ENCODE peak calls at places on chromosomes 5 and 9, in four cellular contexts. Y, D, N and E are unnamed samples. For H3K4me1 and H3K9me3, the result is how much of the 10 kb centered on the place peaks cover.

GRCh38 chr5:157511656-157512644 is 51.9 kb downstream of the NIPAL4 start:
- DNase-seq in D (peak), Y (peak), N (peak), E (no peak)

GRCh38 chr9:33737811-33738606 is 57.4 kb upstream of the PRSS3 start:
- DNase-seq in D (peak), N (peak), Y (no peak), E (no peak)

GRCh38 chr5:163841-164240 is 27.5 kb upstream of the LRRC14B start:
- DNase-seq in Y (no peak), N (no peak), D (no peak), E (no peak)

GRCh38 chr9:83379045-83379444 is 159.2 kb downstream of the FRMD3 start:
- DNase-seq in D (no peak), Y (no peak), N (no peak), E (no peak)

GRCh38 chr9:101966706-101967105 is 228.3 kb upstream of the GRIN3A start:
- DNase-seq in N (no peak), D (no peak), Y (no peak), E (no peak)

GRCh38 chr9:114377046-114377445 is 10.7 kb downstream of the AKNA start:
- DNase-seq in Y (no peak), N (no peak), D (no peak), E (no peak)

GRCh38 chr5:154157483-154158378 is 32.8 kb upstream of the GALNT10 start:
- DNase-seq in N (no peak), D (peak), Y (no peak), E (no peak)

GRCh38 chr9:122567901-122568300 is 15.0 kb downstream of the OR1N2 start:
- DNase-seq in D (no peak), N (no peak), Y (no peak), E (no peak)

GRCh38 chr9:105127863-105128220 is 116.6 kb upstream of the SLC44A1 start:
- DNase-seq in D (peak), N (no peak), Y (peak), E (peak)

GRCh38 chr5:76427481-76428140 is 24.5 kb downstream of the IQGAP2 start:
- DNase-seq in Y (no peak), N (no peak), D (no peak), E (no peak)
- H3K4me1 ChIP-seq in Y (under half), N (under half), D (under half), E (under half)

DNA sequence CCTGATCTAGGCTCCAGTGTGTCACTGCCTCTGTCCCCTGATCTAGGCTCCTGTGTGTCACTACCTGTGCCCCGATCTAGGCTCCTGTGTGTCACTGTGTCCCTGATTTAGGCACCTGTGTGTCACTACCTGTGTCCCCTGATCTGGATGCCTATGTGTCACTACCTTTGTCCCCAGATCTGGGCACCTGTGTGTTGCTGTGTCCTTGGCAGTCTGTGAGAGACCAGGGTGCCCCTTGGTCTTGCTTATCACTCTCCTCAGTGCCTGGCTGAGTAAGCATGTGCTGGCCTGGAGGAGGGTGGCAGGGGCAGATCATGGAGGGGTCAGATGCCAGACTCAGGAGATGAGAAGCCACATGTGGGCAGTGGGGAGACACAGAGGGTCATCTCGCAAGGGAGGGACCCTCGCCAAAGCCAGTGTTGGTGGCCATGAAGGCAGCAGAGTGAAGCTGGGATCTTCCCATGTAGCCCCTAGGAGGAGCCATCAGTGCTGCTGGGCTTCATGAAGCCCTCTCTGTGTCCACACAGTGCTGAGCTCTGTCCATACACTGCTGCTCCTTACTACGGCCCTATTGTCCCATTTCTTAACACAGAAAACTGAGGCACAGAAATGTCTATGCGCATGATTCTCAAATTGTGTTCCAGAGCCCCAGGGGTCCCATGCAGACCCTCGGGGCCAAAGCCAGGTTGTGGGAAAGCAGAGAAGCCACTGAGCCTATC is 15.5 kb downstream of the OLFML2A start:
- DNase-seq in N (no peak), D (no peak), Y (no peak), E (no peak)
- H3K27ac ChIP-seq in N (peak), D (no peak), Y (no peak), E (no peak)

GRCh38 chr5:34543687-34544086 is 112.4 kb upstream of the RAI14 start:
- DNase-seq in D (no peak), N (no peak), Y (no peak), E (no peak)

GRCh38 chr5:34544403-34544802 is 111.7 kb upstream of the RAI14 start:
- DNase-seq in D (no peak), Y (no peak), N (no peak), E (no peak)

GRCh38 chr5:34547300-34548085 is 108.6 kb upstream of the RAI14 start:
- DNase-seq in D (no peak), N (no peak), Y (no peak), E (no peak)

GRCh38 chr5:34542818-34543217 is 113.3 kb upstream of the RAI14 start:
- DNase-seq in N (no peak), Y (no peak), D (no peak), E (no peak)

DNA sequence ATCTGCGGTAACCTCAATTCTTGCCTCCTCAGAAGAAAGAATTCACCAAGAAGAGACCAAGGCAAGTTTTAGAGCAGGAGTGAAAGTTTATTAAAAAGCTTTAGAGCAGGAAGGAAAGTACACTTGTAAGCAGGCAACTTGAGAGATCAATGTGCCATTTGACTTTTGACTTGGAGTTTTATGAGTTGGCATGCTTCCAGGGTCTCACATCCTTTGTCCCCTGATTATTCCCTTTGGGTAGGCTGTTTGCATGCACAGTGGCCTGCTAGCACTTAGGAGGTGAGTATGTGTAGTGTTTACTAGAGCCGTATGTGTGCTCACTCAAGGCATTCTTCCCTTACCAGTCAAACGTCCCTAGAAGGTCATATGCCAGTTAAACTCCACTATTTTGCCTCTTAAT is 111.0 kb upstream of the RAI14 start:
- DNase-seq in N (no peak), D (no peak), Y (no peak), E (no peak)
- H3K9me3 ChIP-seq in N (under half), D (under half), Y (under half), E (under half)

GRCh38 chr5:140176028-140176382 is 1.0 kb downstream of the CYSTM1 start:
- DNase-seq in Y (no peak), D (no peak), N (no peak), E (no peak)

GRCh38 chr5:140181002-140181483 is 6.1 kb downstream of the CYSTM1 start:
- DNase-seq in D (no peak), Y (no peak), N (no peak), E (no peak)

GRCh38 chr5:140178482-140179116 is 3.6 kb downstream of the CYSTM1 start:
- DNase-seq in N (no peak), D (no peak), Y (no peak), E (no peak)

GRCh38 chr5:140175367-140176027 is 509 bp downstream of the CYSTM1 start:
- DNase-seq in N (peak), D (peak), Y (peak), E (peak)

GRCh38 chr5:140178082-140178410 is 3.1 kb downstream of the CYSTM1 start:
- DNase-seq in D (no peak), Y (no peak), N (no peak), E (no peak)
- H3K4me1 ChIP-seq in D (under half), Y (under half), N (under half), E (under half)

DNA sequence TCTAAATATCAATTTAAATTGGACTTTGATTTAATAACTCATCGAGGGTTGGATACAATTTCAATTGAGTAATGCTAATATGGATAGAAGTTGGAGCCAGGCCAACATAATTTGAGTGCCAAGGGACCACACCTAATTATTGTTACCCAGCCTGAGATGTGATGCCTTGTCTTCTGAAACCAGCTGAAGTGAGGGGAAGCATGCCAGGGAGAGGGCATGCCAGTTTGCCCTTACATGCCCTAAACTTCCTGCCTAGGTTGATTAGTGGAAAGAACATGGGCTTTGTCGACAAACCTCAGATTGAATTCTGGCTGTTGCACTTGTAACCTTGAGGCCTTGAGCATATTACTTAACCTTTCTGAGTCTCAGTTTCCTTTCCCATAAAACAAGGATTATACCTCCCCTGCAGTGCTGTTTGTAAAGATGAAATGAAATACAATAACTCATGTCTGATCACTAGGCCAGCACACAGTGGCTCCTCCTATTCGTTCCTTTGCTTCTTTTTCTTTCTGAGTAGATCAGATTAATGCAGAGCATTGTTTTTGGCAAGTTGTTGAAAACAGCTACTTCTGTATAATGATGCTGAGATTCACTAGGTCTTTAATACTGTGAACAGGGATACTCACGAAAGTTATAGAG is 412.8 kb downstream of the TLE4 start:
- DNase-seq in D (no peak), N (no peak), Y (no peak), E (no peak)
- H3K27ac ChIP-seq in D (no peak), N (no peak), Y (no peak), E (no peak)

DNA sequence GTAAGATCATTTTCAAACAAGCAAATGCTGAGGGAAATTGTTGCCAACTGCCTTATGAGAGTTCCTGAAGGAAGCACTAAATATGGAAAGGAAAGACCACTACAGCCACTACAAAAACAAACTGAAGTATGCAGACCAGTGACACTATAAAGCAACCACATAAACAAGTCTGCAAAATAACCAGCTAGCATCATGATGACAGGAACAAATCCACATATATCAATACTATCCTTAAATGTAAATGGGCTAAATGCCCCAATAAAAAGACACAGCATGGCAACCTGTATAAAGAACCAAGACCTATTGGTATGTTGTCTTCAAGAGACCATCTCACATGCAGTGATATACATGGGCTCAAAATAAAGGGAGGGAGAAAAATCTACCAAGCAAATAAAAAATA is 113.2 kb downstream of the DTWD2 start:
- DNase-seq in Y (no peak), D (no peak), N (no peak), E (no peak)
- H3K9me3 ChIP-seq in Y (under half), D (under half), N (under half), E (under half)

DNA sequence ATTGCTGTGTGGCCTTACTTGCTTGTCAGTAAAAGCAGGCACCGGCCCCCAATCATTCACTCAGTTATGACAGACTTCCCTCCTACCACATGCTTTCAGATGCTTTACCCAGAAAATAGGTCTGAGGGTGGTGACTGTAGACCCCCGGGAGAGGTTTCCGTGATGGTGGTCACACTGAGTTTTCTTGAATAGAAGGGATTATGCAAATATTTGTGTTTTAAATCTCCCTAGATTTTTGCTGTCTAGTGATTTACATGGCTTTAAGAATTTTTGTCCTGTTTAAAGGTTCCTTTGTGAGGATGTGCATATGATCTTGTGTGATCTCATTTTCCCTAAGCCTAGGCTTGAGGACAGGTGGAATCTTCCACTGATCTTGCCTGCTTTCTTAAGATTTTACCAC is 281.7 kb downstream of the FANCC start:
- DNase-seq in D (no peak), N (no peak), Y (no peak), E (no peak)
- H3K4me1 ChIP-seq in D (under half), N (under half), Y (under half), E (under half)